ENCODE peak calls at places on chromosomes 1 and 21, in eight cellular contexts. Z, Q, C, A, E, X, M and J are unnamed samples.

GRCh38 chr1:208500379-208500778 is 256.2 kb upstream of the PLXNA2 start:
- DNase-seq in Z (no peak), Q (no peak), C (no peak), A (no peak), E (no peak), X (no peak), M (no peak), J (no peak)

GRCh38 chr1:17540255-17541001 is 930 bp downstream of the ARHGEF10L start:
- DNase-seq in Z (no peak), Q (peak), C (peak), A (no peak), E (no peak), X (no peak), M (peak), J (no peak)

GRCh38 chr1:214708321-214708960 is 105.4 kb downstream of the CENPF start:
- DNase-seq in Z (no peak), Q (peak), C (no peak), A (no peak), E (no peak), X (no peak), M (no peak), J (no peak)

GRCh38 chr1:77282866-77283539 is 1.2 kb downstream of the AK5 start:
- DNase-seq in Z (no peak), Q (peak), C (no peak), A (no peak), E (no peak), X (no peak), M (no peak), J (no peak)

GRCh38 chr1:54096491-54097235 is 43.3 kb downstream of the TCEANC2 start:
- DNase-seq in Z (no peak), Q (no peak), C (no peak), A (no peak), E (no peak), X (no peak), M (no peak), J (no peak)

GRCh38 chr1:2110191-2110737 is 60.1 kb downstream of the PRKCZ start:
- DNase-seq in Z (no peak), Q (no peak), C (no peak), A (no peak), E (no peak), X (no peak), M (no peak), J (no peak)

GRCh38 chr1:15513192-15513591 is 10.8 kb downstream of the CASP9 start:
- DNase-seq in Z (no peak), Q (no peak), C (no peak), A (no peak), E (no peak), X (no peak), M (no peak), J (no peak)

GRCh38 chr1:64516803-64517568 is 47.1 kb downstream of the CACHD1 start:
- DNase-seq in Z (peak), Q (peak), C (no peak), A (no peak), E (no peak), X (no peak), M (no peak), J (peak)

GRCh38 chr1:92168657-92169056 is 49.1 kb upstream of the C1orf146 start:
- DNase-seq in Z (no peak), Q (no peak), C (peak), A (no peak), E (no peak), X (no peak), M (peak), J (no peak)

GRCh38 chr21:38474124-38474523 is 24.2 kb downstream of the ERG start:
- DNase-seq in Z (no peak), Q (no peak), C (no peak), A (no peak), E (no peak), X (no peak), M (no peak), J (no peak)

GRCh38 chr1:203440780-203441179 is 34.8 kb upstream of the PRELP start:
- DNase-seq in Z (peak), Q (peak), C (peak), A (peak), E (peak), X (peak), M (no peak), J (peak)

GRCh38 chr21:43369124-43369523 is 57.8 kb downstream of the SIK1 start:
- DNase-seq in Z (no peak), Q (peak), C (no peak), A (no peak), E (no peak), X (no peak), M (peak), J (no peak)

GRCh38 chr1:8825985-8826481 is 8.6 kb upstream of the RERE start:
- DNase-seq in Z (peak), Q (peak), C (no peak), A (no peak), E (peak), X (no peak), M (no peak), J (no peak)

GRCh38 chr1:208149776-208150514 is 94.2 kb downstream of the PLXNA2 start:
- DNase-seq in Z (no peak), Q (no peak), C (peak), A (no peak), E (no peak), X (peak), M (no peak), J (no peak)

GRCh38 chr1:39082140-39082799 is 56.1 kb downstream of the NDUFS5 start:
- DNase-seq in Z (no peak), Q (no peak), C (no peak), A (no peak), E (no peak), X (no peak), M (no peak), J (no peak)

GRCh38 chr1:223712856-223713494 is 636 bp downstream of the CAPN2 start:
- DNase-seq in Z (no peak), Q (no peak), C (peak), A (no peak), E (no peak), X (no peak), M (no peak), J (no peak)

GRCh38 chr1:9443913-9444445 is 95.3 kb upstream of the SLC25A33 start:
- DNase-seq in Z (no peak), Q (peak), C (no peak), A (no peak), E (no peak), X (no peak), M (no peak), J (no peak)

GRCh38 chr21:39840373-39841097 is 26.7 kb upstream of the PCP4 start:
- DNase-seq in Z (no peak), Q (no peak), C (no peak), A (no peak), E (no peak), X (no peak), M (no peak), J (no peak)

GRCh38 chr1:98704474-98704873 is 43.0 kb downstream of the SNX7 start:
- DNase-seq in Z (no peak), Q (peak), C (no peak), A (no peak), E (no peak), X (no peak), M (no peak), J (no peak)

GRCh38 chr1:209576798-209577197 is 6.7 kb upstream of the CAMK1G start:
- DNase-seq in Z (no peak), Q (peak), C (peak), A (peak), E (peak), X (peak), M (peak), J (peak)

GRCh38 chr1:81920245-81920740 is 119.6 kb downstream of the ADGRL2 start:
- DNase-seq in Z (no peak), Q (peak), C (peak), A (no peak), E (no peak), X (no peak), M (no peak), J (peak)

GRCh38 chr21:44596068-44596725 is 3.9 kb upstream of the KRTAP10-6 start:
- DNase-seq in Z (no peak), Q (peak), C (no peak), A (no peak), E (no peak), X (no peak), M (no peak), J (no peak)

GRCh38 chr21:45162115-45162514 is 87.7 kb downstream of the ADARB1 start:
- DNase-seq in Z (no peak), Q (no peak), C (no peak), A (no peak), E (no peak), X (no peak), M (no peak), J (no peak)

GRCh38 chr1:153919879-153920852 is 2.6 kb downstream of the GATAD2B start:
- DNase-seq in Z (no peak), Q (peak), C (peak), A (no peak), E (no peak), X (no peak), M (no peak), J (no peak)

GRCh38 chr1:16236091-16236494 is 890 bp downstream of the CPLANE2 start:
- DNase-seq in Z (no peak), Q (peak), C (no peak), A (no peak), E (no peak), X (no peak), M (peak), J (no peak)

GRCh38 chr21:45893166-45894106 is 88.1 kb upstream of the COL6A1 start:
- DNase-seq in Z (no peak), Q (no peak), C (no peak), A (no peak), E (no peak), X (no peak), M (no peak), J (no peak)